ENCODE peak calls at places on chromosomes 4 and X, in four cellular contexts. M, C, A and Z are unnamed samples.
A peak's percentile ranks its signal among the peaks of the same experiment; 100 is the strongest.

GRCh38 chr4:12852338-12853307 is 631.5 kb downstream of the RAB28 start:
- DNase-seq in M (peak; percentile 18), C (peak; percentile 73), A (peak; percentile 49), Z (peak; percentile 47)

GRCh38 chr4:13539047-13539720 is 5.1 kb downstream of the NKX3-2 start:
- DNase-seq in M (no peak), C (no peak), A (no peak), Z (no peak)

GRCh38 chr4:69984030-69984443 is 11.7 kb upstream of the STATH start:
- DNase-seq in M (no peak), C (peak; percentile 79), A (peak; percentile 29), Z (peak; percentile 49)

GRCh38 chr4:45183905-45184304 is 457.5 kb upstream of the GNPDA2 start:
- DNase-seq in M (no peak), C (no peak), A (no peak), Z (no peak)

GRCh38 chr4:25449270-25449669 is 72.2 kb downstream of the ANAPC4 start:
- DNase-seq in M (no peak), C (no peak), A (no peak), Z (peak; percentile 4)

GRCh38 chrX:21943460-21944135 is 3.1 kb downstream of the SMS start:
- DNase-seq in M (no peak), C (peak; percentile 83), A (peak; percentile 77), Z (peak; percentile 94)

GRCh38 chrX:133190877-133191738 is 27.0 kb downstream of the TFDP3 start:
- DNase-seq in M (no peak), C (no peak), A (no peak), Z (no peak)

GRCh38 chr4:134282680-134283079 is 81.1 kb upstream of the PABPC4L start:
- DNase-seq in M (no peak), C (no peak), A (no peak), Z (no peak)

GRCh38 chr4:26692014-26692726 is 108.3 kb downstream of the TBC1D19 start:
- DNase-seq in M (peak; percentile 63), C (peak; percentile 61), A (no peak), Z (no peak)

GRCh38 chr4:51931461-51931860 is 88.5 kb downstream of the DCUN1D4 start:
- DNase-seq in M (no peak), C (no peak), A (no peak), Z (peak; percentile 70)

GRCh38 chr4:60313616-60314015 is 886.5 kb upstream of the ADGRL3 start:
- DNase-seq in M (no peak), C (no peak), A (no peak), Z (peak; percentile 5)

GRCh38 chr4:127124919-127125318 is 507.8 kb upstream of the INTU start:
- DNase-seq in M (no peak), C (peak; percentile 6), A (no peak), Z (peak; percentile 22)

GRCh38 chr4:4564522-4564921 is 22.7 kb upstream of the STX18 start:
- DNase-seq in M (no peak), C (no peak), A (no peak), Z (no peak)

GRCh38 chrX:67727576-67727975 is 183.8 kb downstream of the AR start:
- DNase-seq in M (no peak), C (no peak), A (no peak), Z (no peak)

DNA sequence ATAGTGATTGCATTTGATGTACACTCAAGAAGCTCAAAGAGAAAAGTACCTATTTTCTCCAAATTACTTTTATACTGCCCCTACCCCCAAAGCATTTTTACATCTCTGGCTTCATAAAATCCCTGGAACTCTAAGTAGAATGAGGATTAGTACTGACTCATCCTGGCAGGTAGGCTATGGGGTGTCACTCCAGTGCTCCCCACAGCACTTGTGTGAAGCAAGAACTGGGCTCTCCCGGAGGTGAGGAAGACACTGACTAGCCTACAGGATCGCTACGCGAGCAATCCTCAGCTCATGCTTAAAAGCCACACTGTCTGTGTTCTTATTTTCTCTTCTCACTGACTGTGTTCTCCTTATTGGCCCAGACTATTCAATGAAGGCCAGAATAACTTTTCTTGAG is 90.4 kb upstream of the NDP start:
- DNase-seq in M (no peak), C (no peak), A (no peak), Z (no peak)
- TF ChIP-seq CTCF in M (no peak), C (no peak), A (no peak), Z (no peak)

DNA sequence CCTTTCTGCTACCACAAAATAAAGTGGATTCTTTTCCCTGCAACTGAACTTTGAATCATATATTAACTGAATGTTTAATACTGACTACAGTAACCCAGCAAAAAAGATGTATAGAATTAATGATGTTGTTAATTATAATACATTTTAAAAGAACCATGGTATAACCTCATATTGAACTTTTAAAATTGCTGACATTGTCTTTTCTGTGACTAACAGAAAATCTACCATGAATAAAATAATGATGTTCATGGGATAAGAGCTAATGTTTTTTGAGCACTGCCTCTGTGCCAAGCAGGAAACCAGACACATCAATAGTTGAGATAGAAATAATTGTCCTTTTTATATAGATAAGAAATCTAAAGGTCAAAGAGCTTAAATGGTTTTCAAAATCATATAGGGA is 691.9 kb downstream of the PDHA2 start:
- DNase-seq in M (no peak), C (no peak), A (no peak), Z (no peak)
- H3K4me2 ChIP-seq in M (no peak overlapping the region), C (no peak overlapping the region), A (no peak overlapping the region), Z (no peak overlapping the region)

GRCh38 chrX:130179170-130179569 is 7.4 kb downstream of the RAB33A start:
- DNase-seq in M (peak; percentile 26), C (no peak), A (no peak), Z (no peak)

GRCh38 chrX:130176942-130177341 is 5.2 kb downstream of the RAB33A start:
- DNase-seq in M (no peak), C (no peak), A (no peak), Z (no peak)

GRCh38 chrX:130174051-130174704 is 2.4 kb downstream of the RAB33A start:
- DNase-seq in M (peak; percentile 24), C (peak; percentile 61), A (peak; percentile 60), Z (peak; percentile 66)

GRCh38 chrX:130174937-130175336 is 3.2 kb downstream of the RAB33A start:
- DNase-seq in M (no peak), C (no peak), A (no peak), Z (no peak)

DNA sequence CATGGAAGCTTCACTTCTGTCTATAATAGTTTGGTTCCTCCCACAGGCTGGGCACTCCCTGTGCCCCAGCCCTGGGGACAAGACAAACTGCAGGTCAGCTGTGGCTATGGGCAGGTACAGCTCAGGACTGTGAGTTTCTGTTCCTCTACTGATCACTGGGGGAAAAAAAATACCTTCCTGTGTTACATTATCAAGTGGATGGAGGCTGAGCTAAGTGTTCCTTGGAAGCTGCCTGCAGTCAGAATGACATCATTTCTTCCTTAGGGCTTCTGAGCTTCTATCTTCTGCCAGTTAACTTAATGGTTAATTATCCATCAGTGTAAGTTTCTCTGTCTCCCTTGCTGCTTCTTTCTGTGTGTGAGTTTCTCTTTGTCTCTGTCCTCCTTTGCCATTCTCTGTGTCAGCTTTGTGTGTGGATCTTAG is 4.6 kb downstream of the RAB33A start:
- DNase-seq in M (no peak), C (no peak), A (no peak), Z (no peak)
- TF ChIP-seq CTCF in M (no peak), C (no peak), A (no peak), Z (no peak)

DNA sequence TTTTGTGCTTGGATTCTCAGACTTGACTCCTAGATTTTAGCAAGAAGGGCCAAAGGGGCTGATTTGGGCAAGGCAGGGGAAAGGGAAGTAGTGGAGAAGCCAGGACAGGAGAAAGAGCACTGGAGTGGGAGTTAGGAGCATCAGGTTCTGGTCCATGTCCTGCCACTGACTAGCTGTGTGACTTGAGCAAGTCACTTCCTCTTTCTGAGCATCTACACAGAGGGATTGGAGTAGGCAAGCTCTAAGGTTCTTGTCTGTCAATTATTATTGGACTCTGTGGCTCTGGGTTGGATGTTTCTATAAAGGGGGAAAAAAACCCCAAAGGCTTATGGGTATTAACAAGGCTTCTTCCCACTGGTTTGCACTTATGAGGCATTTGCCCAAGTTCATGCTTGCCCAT is 24.4 kb downstream of the PLAC1 start:
- DNase-seq in M (no peak), C (no peak), A (no peak), Z (no peak)
- H3K4me2 ChIP-seq in M (no peak overlapping the region), C (no peak overlapping the region), A (no peak overlapping the region), Z (no peak overlapping the region)

DNA sequence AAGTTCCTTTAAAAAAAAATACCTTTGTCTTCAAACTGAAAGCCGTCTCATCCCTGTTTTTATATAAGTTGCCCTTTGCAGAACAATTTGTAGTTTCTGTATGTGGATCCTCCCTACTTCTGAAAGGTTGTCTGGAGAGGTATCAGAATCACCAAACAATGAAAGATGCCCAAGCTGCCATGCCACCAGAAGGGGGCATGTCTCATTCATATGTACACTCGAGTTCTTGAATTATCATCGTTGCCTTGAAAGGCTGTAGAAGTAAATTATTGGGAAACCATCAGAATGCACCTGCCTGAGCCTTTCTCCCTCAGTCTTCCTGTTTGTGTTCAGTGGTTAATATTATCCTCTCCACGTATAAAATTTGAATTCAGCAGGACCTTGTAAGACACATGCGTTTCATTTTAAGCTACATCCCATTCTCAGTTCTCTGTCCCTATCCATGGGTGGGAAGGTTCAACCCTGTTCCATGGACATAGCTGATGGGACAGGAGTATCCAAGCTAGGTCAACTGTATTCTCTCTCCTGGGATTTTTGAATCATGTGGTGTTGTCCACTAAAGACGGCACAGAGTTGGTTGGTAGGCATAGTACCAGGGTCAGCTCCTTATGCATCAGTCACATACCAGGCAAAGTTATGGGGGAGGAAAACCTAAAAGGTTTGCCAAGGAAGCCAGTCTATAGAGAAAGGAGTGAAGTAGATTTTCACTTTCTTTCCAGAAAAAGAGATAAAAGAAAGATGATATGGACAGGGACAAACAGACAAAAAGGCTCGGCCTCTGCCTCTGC is 24.0 kb downstream of the GALNT7 start:
- DNase-seq in M (no peak), C (no peak), A (peak; percentile 38), Z (no peak)
- TF ChIP-seq CTCF in M (no peak), C (peak; percentile 42), A (no peak), Z (no peak)

GRCh38 chr4:184705692-184706091 is 28.2 kb downstream of the CENPU start:
- DNase-seq in M (no peak), C (no peak), A (no peak), Z (no peak)

GRCh38 chr4:184706453-184706852 is 27.4 kb downstream of the CENPU start:
- DNase-seq in M (no peak), C (no peak), A (no peak), Z (no peak)
- H3K4me2 ChIP-seq in M (no peak overlapping the region), C (no peak overlapping the region), A (no peak overlapping the region), Z (no peak overlapping the region)